ENCODE peak calls at places on chromosomes 1 and 21, in eight cellular contexts. Q is epithelial cell of esophagus, T is breast epithelium, V is uterus, X is colonic mucosa, F is adrenal gland, S is brain microvascular endothelial cell, A is psoas muscle. Y is an unnamed sample.

GRCh38 chr1:202462342-202463076 is 114.0 kb downstream of the PPP1R12B start:
- DNase-seq in X (peak; percentile 62), Q (no peak), F (no peak), S (no peak), V (no peak), A (no peak), T (no peak), Y (no peak)

GRCh38 chr21:41107602-41108001 is 60.4 kb upstream of the BACE2 start:
- DNase-seq in A (no peak), T (no peak), F (no peak), V (no peak), X (no peak), S (no peak), Q (no peak), Y (no peak)

GRCh38 chr1:112144738-112145426 is 155.4 kb upstream of the KCND3 start:
- DNase-seq in A (no peak), V (no peak), S (no peak), Q (no peak), X (no peak), F (no peak), T (no peak), Y (no peak)

GRCh38 chr21:41663805-41664788 is 102.8 kb downstream of the RIPK4 start:
- DNase-seq in Q (peak; percentile 51), V (no peak), T (no peak), F (no peak), X (peak; percentile 78), S (peak; percentile 46), A (no peak), Y (no peak)

GRCh38 chr1:53265581-53265980 is 27.3 kb upstream of the MAGOH start:
- DNase-seq in S (no peak), Q (no peak), A (no peak), F (no peak), T (no peak), V (no peak), X (no peak), Y (no peak)

GRCh38 chr1:224168859-224169380 is 14.1 kb upstream of the DEGS1 start:
- DNase-seq in V (peak; percentile 53), A (no peak), F (no peak), X (peak; percentile 33), T (no peak), S (peak; percentile 91), Q (peak; percentile 24), Y (no peak)

GRCh38 chr1:65108025-65108692 is 39.8 kb upstream of the AK4 start:
- DNase-seq in T (no peak), A (no peak), S (no peak), V (no peak), F (no peak), Q (no peak), X (peak; percentile 50), Y (no peak)

GRCh38 chr1:164440222-164440621 is 118.8 kb upstream of the PBX1 start:
- DNase-seq in S (peak; percentile 18), Q (no peak), X (no peak), V (peak; percentile 30), A (no peak), T (no peak), F (peak; percentile 71), Y (no peak)

GRCh38 chr21:32021319-32022027 is 148.7 kb downstream of the HUNK start:
- DNase-seq in A (peak; percentile 24), Q (no peak), T (peak; percentile 80), V (peak; percentile 31), X (peak; percentile 41), S (no peak), F (no peak), Y (no peak)

GRCh38 chr1:53362851-53363642 is 35.2 kb upstream of the LRP8 start:
- DNase-seq in T (no peak), V (peak; percentile 7), X (peak; percentile 14), Q (no peak), F (no peak), A (no peak), S (no peak), Y (no peak)

GRCh38 chr1:77831566-77831965 is 52.1 kb downstream of the MIGA1 start:
- DNase-seq in X (no peak), F (no peak), T (no peak), Q (no peak), S (peak; percentile 14), V (no peak), A (no peak), Y (no peak)

GRCh38 chr1:163813251-163813650 is 491.5 kb downstream of the NUF2 start:
- DNase-seq in F (no peak), V (no peak), A (no peak), Q (no peak), X (no peak), S (no peak), T (no peak), Y (no peak)

GRCh38 chr21:46180079-46180722 is 4.1 kb downstream of the SPATC1L start:
- DNase-seq in A (no peak), V (no peak), F (peak; percentile 19), Q (no peak), X (peak; percentile 13), S (no peak), T (peak; percentile 7), Y (no peak)

GRCh38 chr1:53902235-53902920 is 8.4 kb downstream of the DIO1 start:
- DNase-seq in Q (no peak), A (no peak), V (no peak), S (no peak), X (no peak), T (no peak), F (peak; percentile 48), Y (no peak)

GRCh38 chr1:28066393-28067154 is 21.8 kb downstream of the EYA3 start:
- DNase-seq in V (no peak), Q (no peak), T (no peak), X (no peak), S (no peak), A (no peak), F (no peak), Y (no peak)

GRCh38 chr1:59506952-59507351 is 210.1 kb downstream of the FGGY start:
- DNase-seq in A (peak; percentile 29), X (no peak), S (no peak), Q (no peak), V (no peak), F (no peak), T (no peak), Y (no peak)

GRCh38 chr1:184272178-184272866 is 114.5 kb upstream of the C1orf21 start:
- DNase-seq in A (no peak), V (no peak), Q (no peak), X (no peak), S (peak; percentile 52), F (no peak), T (no peak), Y (no peak)

DNA sequence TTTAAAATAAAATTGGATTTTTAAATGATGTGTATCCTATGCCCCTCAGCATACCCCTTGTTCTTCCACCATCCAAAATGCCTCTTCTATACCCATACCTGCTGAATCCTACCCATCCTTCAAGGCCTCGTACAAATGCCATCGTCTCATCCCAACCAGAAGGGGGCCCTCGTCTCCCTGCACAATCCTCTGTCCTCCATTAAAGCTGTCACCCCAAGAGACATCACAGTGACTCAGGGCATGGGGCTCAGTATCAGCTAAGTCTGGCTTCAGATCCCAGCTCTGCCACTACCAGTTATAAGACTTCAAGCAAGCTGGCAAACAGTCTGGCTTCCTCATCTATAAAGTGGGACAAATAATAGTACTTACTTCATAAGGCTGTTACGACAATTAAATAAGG is 23.8 kb downstream of the IGFN1 start:
- DNase-seq in S (no peak), X (no peak), F (no peak), T (no peak), A (no peak), V (no peak), Q (peak; percentile 35), Y (no peak)
- TF ChIP-seq CTCF in S (peak; percentile 44), X (no peak), F (no peak), T (no peak), A (no peak), V (no peak), Q (peak; percentile 20), Y (no peak)

DNA sequence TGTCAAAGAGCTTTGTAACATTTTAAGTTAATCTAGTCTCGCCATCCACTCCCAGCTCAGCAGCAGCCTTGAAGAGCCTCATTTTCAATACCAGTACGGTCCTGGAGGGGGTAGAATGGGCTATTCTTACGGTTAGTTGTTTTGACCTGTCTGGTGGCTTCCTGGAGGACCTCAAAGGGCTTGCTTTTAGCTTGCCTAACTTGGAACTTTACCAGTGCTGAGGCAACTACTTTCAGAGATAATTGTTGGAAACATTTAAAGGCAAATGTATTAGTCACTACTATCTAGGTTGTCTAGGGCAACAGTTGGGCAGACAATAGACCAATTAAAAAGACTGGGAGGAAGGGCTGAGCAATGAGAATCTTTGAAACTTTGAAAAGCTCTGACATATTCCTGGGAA is 56.0 kb downstream of the TTLL7 start:
- DNase-seq in S (peak; percentile 12), F (no peak), A (no peak), T (no peak), V (no peak), Q (peak; percentile 13), X (no peak), Y (no peak)
- TF ChIP-seq CTCF in S (no peak), F (no peak), A (no peak), T (no peak), V (no peak), Q (no peak), X (no peak), Y (no peak)

DNA sequence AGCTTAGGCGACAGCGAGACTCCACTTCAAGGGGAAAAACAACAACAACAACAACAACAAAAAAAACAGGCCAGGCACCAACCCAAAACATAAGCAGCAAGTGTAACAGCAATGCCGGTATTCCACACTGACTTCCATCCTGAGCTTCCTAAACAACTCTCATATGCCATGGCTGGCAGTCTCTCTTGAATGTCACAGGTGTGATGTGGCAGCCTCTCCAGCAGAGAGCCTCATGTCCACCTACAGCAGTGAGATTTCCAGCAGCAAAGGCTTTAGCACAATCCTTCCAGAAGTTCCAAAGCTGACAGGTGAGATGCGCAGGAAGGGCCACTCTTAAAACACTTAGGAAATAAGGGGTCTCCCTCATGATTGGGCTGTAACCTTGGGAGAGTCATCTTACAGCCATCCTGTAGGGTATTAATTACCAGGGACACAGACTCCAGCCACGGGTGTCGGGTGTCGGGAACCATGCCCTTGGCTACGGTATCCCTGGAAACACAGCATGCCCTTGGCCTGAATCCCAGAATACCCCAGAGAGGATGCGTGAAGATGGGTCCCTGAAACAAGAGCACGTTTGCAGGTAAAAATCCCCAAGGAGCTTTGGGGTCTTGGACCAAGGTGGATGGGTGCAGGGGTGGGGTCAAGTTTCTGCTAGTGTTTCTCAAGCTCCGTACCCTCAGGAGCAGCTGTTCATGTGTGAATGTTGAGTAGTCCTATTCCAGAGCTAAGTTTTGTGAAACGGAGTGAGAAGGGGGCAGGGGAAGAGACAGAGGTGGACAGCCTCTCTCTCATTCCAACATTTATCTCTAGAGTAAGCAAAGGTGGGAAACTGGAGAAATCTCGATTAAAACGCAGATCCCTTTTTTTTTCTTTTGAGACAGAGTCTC is 31.4 kb downstream of the CLSTN1 start:
- DNase-seq in T (no peak), V (no peak), Q (peak; percentile 32), F (no peak), S (no peak), A (no peak), X (no peak), Y (no peak)
- TF ChIP-seq CTCF in T (peak; percentile 32), V (no peak), Q (peak; percentile 21), F (peak; percentile 5), S (no peak), A (peak; percentile 27), X (no peak), Y (no peak)

DNA sequence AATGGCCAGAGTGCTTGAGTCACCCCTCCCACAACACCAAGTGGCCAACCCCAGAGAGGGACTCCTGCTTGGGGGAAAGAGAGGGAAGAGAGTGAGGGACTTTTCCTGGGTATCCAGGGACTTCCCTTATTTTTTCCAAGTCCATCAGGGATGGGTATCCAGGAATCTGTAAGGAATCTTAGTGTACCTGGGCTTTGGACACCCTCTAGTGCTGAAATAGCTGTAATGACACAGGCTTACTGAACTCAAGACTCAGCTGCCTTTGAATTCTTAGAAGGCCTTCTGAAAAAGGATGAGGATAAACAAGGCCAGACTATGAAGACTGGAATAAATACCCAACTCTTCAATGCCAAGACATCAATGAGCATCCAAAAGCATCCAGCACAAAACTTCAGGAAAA is 12.0 kb downstream of the TSHB start:
- DNase-seq in X (no peak), F (no peak), S (no peak), T (no peak), V (no peak), A (no peak), Q (peak; percentile 70), Y (no peak)
- TF ChIP-seq CTCF in X (peak; percentile 17), F (no peak), S (peak; percentile 48), T (no peak), V (no peak), A (no peak), Q (peak; percentile 86), Y (no peak)